ENCODE peak calls at places on chromosomes 5 and 9, in seven cellular contexts. C, N, E, S, F, M and X are unnamed samples.

GRCh38 chr9:75941066-75941465 is 50.6 kb downstream of the PCSK5 start:
- DNase-seq in C (no peak), N (no peak), E (no peak), S (no peak), F (no peak), M (no peak), X (no peak)

GRCh38 chr5:159641371-159642039 is 274.8 kb upstream of the ADRA1B start:
- DNase-seq in C (no peak), N (no peak), E (no peak), S (no peak), F (no peak), M (no peak), X (no peak)

GRCh38 chr9:81823672-81824554 is 104.3 kb upstream of the SPATA31D4 start:
- DNase-seq in C (no peak), N (no peak), E (no peak), S (no peak), F (no peak), M (no peak), X (no peak)

GRCh38 chr5:170151105-170151831 is 45.6 kb downstream of the FOXI1 start:
- DNase-seq in C (no peak), N (peak), E (peak), S (peak), F (peak), M (peak), X (peak)

GRCh38 chr9:121499427-121500164 is at the start of gene GGTA1:
- DNase-seq in C (peak), N (peak), E (peak), S (peak), F (peak), M (no peak), X (peak)

GRCh38 chr5:68287976-68288755 is 72.6 kb downstream of the PIK3R1 start:
- DNase-seq in C (peak), N (peak), E (peak), S (no peak), F (peak), M (no peak), X (peak)

GRCh38 chr5:107809201-107810034 is 138.7 kb upstream of the EFNA5 start:
- DNase-seq in C (no peak), N (peak), E (no peak), S (no peak), F (peak), M (peak), X (no peak)

GRCh38 chr9:75039804-75040203 is 11.7 kb upstream of the CARNMT1 start:
- DNase-seq in C (no peak), N (no peak), E (no peak), S (no peak), F (no peak), M (no peak), X (no peak)

GRCh38 chr9:35538361-35539234 is 48.7 kb downstream of the RUSC2 start:
- DNase-seq in C (peak), N (peak), E (peak), S (peak), F (peak), M (no peak), X (peak)

GRCh38 chr5:76926329-76927105 is 26.3 kb upstream of the CRHBP start:
- DNase-seq in C (no peak), N (no peak), E (no peak), S (no peak), F (peak), M (no peak), X (peak)

GRCh38 chr5:1472964-1473628 is 27.9 kb upstream of the SLC6A3 start:
- DNase-seq in C (no peak), N (no peak), E (no peak), S (no peak), F (no peak), M (no peak), X (no peak)

GRCh38 chr5:141951341-141951781 is 6.6 kb downstream of the PCDH12 start:
- DNase-seq in C (no peak), N (no peak), E (peak), S (no peak), F (peak), M (peak), X (peak)

GRCh38 chr9:20512636-20513035 is 109.7 kb downstream of the MLLT3 start:
- DNase-seq in C (no peak), N (peak), E (no peak), S (no peak), F (peak), M (no peak), X (no peak)

GRCh38 chr9:21764736-21765245 is 37.6 kb upstream of the MTAP start:
- DNase-seq in C (no peak), N (no peak), E (no peak), S (no peak), F (no peak), M (no peak), X (no peak)

GRCh38 chr5:135488727-135489465 is 36.7 kb upstream of the TIFAB start:
- DNase-seq in C (peak), N (peak), E (peak), S (no peak), F (peak), M (peak), X (peak)

GRCh38 chr9:70177121-70177520 is 81.7 kb upstream of the SMC5 start:
- DNase-seq in C (no peak), N (peak), E (no peak), S (no peak), F (peak), M (no peak), X (no peak)

GRCh38 chr5:1341863-1342262 is 3.0 kb downstream of the CLPTM1L start:
- DNase-seq in C (no peak), N (no peak), E (no peak), S (no peak), F (no peak), M (no peak), X (no peak)

GRCh38 chr9:132838291-132838690 is 39.8 kb downstream of the AK8 start:
- DNase-seq in C (no peak), N (no peak), E (no peak), S (no peak), F (no peak), M (no peak), X (no peak)
- H2AK5ac ChIP-seq in C (no peak), N (no peak), E (no peak), S (no peak), F (no peak), M (no peak), X (no peak)

GRCh38 chr9:90890146-90890545 is 88.5 kb downstream of the SYK start:
- DNase-seq in C (no peak), N (no peak), E (peak), S (no peak), F (no peak), M (no peak), X (peak)

GRCh38 chr9:90891656-90892055 is 90.0 kb downstream of the SYK start:
- DNase-seq in C (no peak), N (peak), E (no peak), S (no peak), F (no peak), M (no peak), X (no peak)

GRCh38 chr9:90893706-90894105 is 92.1 kb downstream of the SYK start:
- DNase-seq in C (no peak), N (no peak), E (no peak), S (no peak), F (no peak), M (no peak), X (no peak)

GRCh38 chr9:90884178-90884577 is 82.6 kb downstream of the SYK start:
- DNase-seq in C (no peak), N (no peak), E (no peak), S (no peak), F (no peak), M (no peak), X (no peak)

DNA sequence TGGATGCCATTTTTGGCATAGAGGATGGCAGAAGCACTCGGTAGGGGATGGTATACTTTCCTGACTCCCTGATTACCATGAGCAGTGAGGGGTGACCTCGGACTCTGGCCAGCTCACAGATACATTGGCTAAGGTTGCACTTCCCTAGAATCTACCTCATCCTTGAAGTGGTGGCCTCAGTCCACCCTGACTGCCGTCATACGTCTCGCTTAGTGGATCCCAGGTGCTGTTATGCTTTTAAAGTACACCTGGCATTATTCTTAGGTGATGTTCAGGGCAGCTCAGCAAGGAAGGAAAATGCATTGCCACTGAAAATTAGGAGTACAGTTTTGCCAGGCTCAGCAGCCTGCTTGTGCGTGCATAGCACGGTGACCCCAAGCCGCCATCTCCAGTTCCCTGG is 87.3 kb downstream of the SYK start:
- DNase-seq in C (no peak), N (no peak), E (no peak), S (no peak), F (no peak), M (no peak), X (no peak)
- H3K27ac ChIP-seq in C (no peak), N (no peak), E (no peak), S (no peak), F (no peak), M (no peak), X (no peak)

GRCh38 chr5:59745422-59745863 is 148.1 kb downstream of the PDE4D start:
- DNase-seq in C (no peak), N (peak), E (no peak), S (no peak), F (peak), M (no peak), X (no peak)
- H3K4me2 ChIP-seq in C (no peak), N (peak), E (no peak), S (no peak), F (no peak), M (no peak), X (no peak)

GRCh38 chr9:17609312-17610005 is 30.6 kb downstream of the SH3GL2 start:
- DNase-seq in C (no peak), N (no peak), E (no peak), S (no peak), F (no peak), M (no peak), X (no peak)
- H2AK5ac ChIP-seq in C (no peak), N (no peak), E (no peak), S (no peak), F (no peak), M (no peak), X (no peak)

GRCh38 chr5:148104226-148104625 is 40.4 kb downstream of the SPINK5 start:
- DNase-seq in C (no peak), N (no peak), E (no peak), S (no peak), F (no peak), M (no peak), X (no peak)
- H3K27ac ChIP-seq in C (no peak), N (no peak), E (no peak), S (no peak), F (no peak), M (no peak), X (no peak)

GRCh38 chr5:17224858-17225436 is 7.5 kb downstream of the BASP1 start:
- DNase-seq in C (no peak), N (peak), E (no peak), S (no peak), F (peak), M (no peak), X (no peak)
- H3K4me2 ChIP-seq in C (no peak), N (peak), E (no peak), S (no peak), F (peak), M (peak), X (no peak)